ENCODE peak calls at places on chromosomes 6 and 20, in four cellular contexts. L is fibroblast of villous mesenchyme, F is hippocampal formation, A is GM12878. U is an unnamed sample.

GRCh38 chr6:156279306-156279969 is 497.7 kb upstream of the ARID1B start:
- DNase-seq in L (peak; percentile 3), F (no peak), A (peak; percentile 28), U (no peak)

GRCh38 chr6:27604986-27605385 is 132.1 kb upstream of the ZNF184 start:
- DNase-seq in L (no peak), F (no peak), A (no peak), U (no peak)

GRCh38 chr20:58645277-58645968 is 5.7 kb upstream of the STX16 start:
- DNase-seq in L (no peak), F (no peak), A (no peak), U (peak; percentile 68)

GRCh38 chr6:45920819-45921511 is 94.7 kb downstream of the CLIC5 start:
- DNase-seq in L (no peak), F (no peak), A (peak; percentile 26), U (no peak)

GRCh38 chr6:5787054-5787720 is 219.5 kb downstream of the NRN1 start:
- DNase-seq in L (no peak), F (no peak), A (no peak), U (no peak)

GRCh38 chr6:90399970-90400369 is 103.3 kb upstream of the BACH2 start:
- DNase-seq in L (no peak), F (no peak), A (no peak), U (no peak)

GRCh38 chr6:140041056-140041455 is 666.6 kb upstream of the CITED2 start:
- DNase-seq in L (no peak), F (no peak), A (no peak), U (no peak)

GRCh38 chr6:106525111-106525884 is 104.0 kb downstream of the RTN4IP1 start:
- DNase-seq in L (peak; percentile 31), F (no peak), A (no peak), U (no peak)

GRCh38 chr6:105051941-105052471 is 95.1 kb downstream of the LIN28B start:
- DNase-seq in L (peak; percentile 56), F (no peak), A (no peak), U (peak; percentile 82)

GRCh38 chr20:51734876-51735499 is 33.2 kb downstream of the ATP9A start:
- DNase-seq in L (no peak), F (no peak), A (no peak), U (no peak)

GRCh38 chr6:28167068-28167467 is 25.4 kb downstream of the ZKSCAN8 start:
- DNase-seq in L (peak; percentile 18), F (no peak), A (no peak), U (peak; percentile 76)

GRCh38 chr6:6788394-6789020 is 200.0 kb downstream of the LY86 start:
- DNase-seq in L (no peak), F (no peak), A (no peak), U (peak; percentile 42)

GRCh38 chr20:31713312-31714049 is 9.2 kb downstream of the BCL2L1 start:
- DNase-seq in L (peak; percentile 86), F (no peak), A (no peak), U (peak; percentile 86)

GRCh38 chr6:88472731-88473130 is 306.6 kb upstream of the CNR1 start:
- DNase-seq in L (no peak), F (no peak), A (no peak), U (no peak)

GRCh38 chr6:10391299-10391630 is 23.6 kb downstream of the TFAP2A start:
- DNase-seq in L (no peak), F (no peak), A (no peak), U (no peak)

GRCh38 chr20:62412194-62413024 is 5.3 kb upstream of the CABLES2 start:
- DNase-seq in L (no peak), F (no peak), A (no peak), U (no peak)

GRCh38 chr6:106547053-106547414 is 82.3 kb downstream of the RTN4IP1 start:
- DNase-seq in L (no peak), F (no peak), A (no peak), U (no peak)

U was measured in iris pigment epithelial cell.